ENCODE peak calls at places on chromosomes 4 and X, in nine cellular contexts. C, I, K, F, X, H, D, Y and W are unnamed samples.

GRCh38 chr4:10256203-10256602 is 139.6 kb upstream of the WDR1 start:
- DNase-seq in Y (no peak), H (peak; percentile 20), K (no peak), C (no peak), I (no peak), F (no peak), X (no peak), D (no peak), W (no peak)

GRCh38 chr4:2024683-2025082 is 15.9 kb upstream of the NELFA start:
- DNase-seq in D (no peak), K (no peak), F (no peak), I (no peak), C (no peak), Y (no peak), H (no peak), X (no peak), W (no peak)

GRCh38 chr4:23237771-23238170 is 545.0 kb downstream of the GBA3 start:
- DNase-seq in C (no peak), K (peak; percentile 0), Y (no peak), X (no peak), H (no peak), F (peak; percentile 23), D (no peak), I (peak; percentile 88), W (no peak)

GRCh38 chr4:7516773-7517144 is 82.0 kb upstream of the PSAPL1 start:
- DNase-seq in I (no peak), C (no peak), D (no peak), Y (no peak), X (no peak), K (no peak), H (no peak), F (peak; percentile 32), W (no peak)

GRCh38 chrX:133897593-133898163 is 87.7 kb downstream of the GPC3 start:
- DNase-seq in Y (no peak), I (no peak), F (no peak), C (no peak), K (no peak), D (no peak), H (no peak), X (no peak), W (no peak)

GRCh38 chr4:1200425-1201035 is 28.1 kb upstream of the SPON2 start:
- DNase-seq in X (no peak), K (peak; percentile 94), I (no peak), H (peak; percentile 84), F (peak; percentile 38), C (no peak), Y (peak; percentile 95), D (peak; percentile 34), W (peak; percentile 64)

GRCh38 chrX:152635941-152636340 is 1.8 kb upstream of the GABRQ start:
- DNase-seq in D (no peak), K (peak; percentile 65), Y (peak; percentile 50), C (no peak), F (peak; percentile 9), I (peak; percentile 16), H (peak; percentile 61), X (peak; percentile 24), W (no peak)

GRCh38 chrX:39762266-39762841 is 335.4 kb downstream of the BCOR start:
- DNase-seq in K (peak; percentile 91), X (no peak), H (no peak), C (no peak), I (no peak), D (no peak), F (no peak), Y (peak; percentile 84), W (no peak)

GRCh38 chr4:81472249-81473085 is 760 bp upstream of the RASGEF1B start:
- DNase-seq in Y (no peak), C (peak; percentile 35), D (no peak), F (peak; percentile 27), X (peak; percentile 14), I (peak; percentile 27), K (peak; percentile 32), H (peak; percentile 12), W (peak; percentile 59)

GRCh38 chr4:122152699-122153328 is 683 bp downstream of the BLTP1 start:
- DNase-seq in D (no peak), C (no peak), F (peak; percentile 13), I (no peak), H (peak; percentile 22), Y (peak; percentile 25), K (peak; percentile 33), X (peak; percentile 13), W (peak; percentile 73)

GRCh38 chrX:66162331-66162822 is 1.7 kb upstream of the HEPH start:
- DNase-seq in X (no peak), F (no peak), H (no peak), C (no peak), D (no peak), I (no peak), Y (no peak), K (no peak), W (no peak)

GRCh38 chr4:153137168-153137567 is 67.1 kb upstream of the TRIM2 start:
- DNase-seq in D (no peak), Y (peak; percentile 83), C (no peak), X (peak; percentile 44), I (no peak), H (peak; percentile 91), K (peak; percentile 90), F (no peak), W (no peak)

GRCh38 chr4:925171-925570 is 6.9 kb downstream of the GAK start:
- DNase-seq in C (no peak), K (no peak), X (no peak), Y (no peak), I (no peak), F (no peak), H (no peak), D (no peak), W (no peak)

GRCh38 chr4:68404153-68404552 is 43.1 kb upstream of the TMPRSS11E start:
- DNase-seq in C (no peak), F (no peak), X (no peak), H (no peak), D (no peak), K (no peak), I (no peak), Y (no peak), W (no peak)

GRCh38 chr4:23728393-23728792 is 161.5 kb downstream of the PPARGC1A start:
- DNase-seq in D (peak; percentile 98), C (no peak), X (peak; percentile 1), K (peak; percentile 92), H (peak; percentile 96), F (no peak), Y (peak; percentile 89), I (no peak), W (no peak)

GRCh38 chr4:133559987-133560386 is 410.9 kb downstream of the PCDH10 start:
- DNase-seq in F (no peak), D (no peak), I (no peak), Y (no peak), X (no peak), K (no peak), C (no peak), H (no peak), W (peak; percentile 40)

GRCh38 chr4:183738961-183739360 is 79.9 kb downstream of the TRAPPC11 start:
- DNase-seq in Y (no peak), C (no peak), I (no peak), H (no peak), F (no peak), D (no peak), K (no peak), X (no peak), W (no peak)

GRCh38 chr4:15914291-15914690 is 24.2 kb downstream of the FGFBP1 start:
- DNase-seq in D (no peak), Y (peak; percentile 54), I (no peak), K (peak; percentile 36), C (no peak), H (peak; percentile 11), X (no peak), F (no peak), W (no peak)

GRCh38 chr4:1382776-1383727 is 23.2 kb downstream of the NKX1-1 start:
- DNase-seq in C (no peak), I (no peak), X (no peak), D (no peak), F (no peak), H (no peak), Y (no peak), K (no peak), W (peak; percentile 13)

DNA sequence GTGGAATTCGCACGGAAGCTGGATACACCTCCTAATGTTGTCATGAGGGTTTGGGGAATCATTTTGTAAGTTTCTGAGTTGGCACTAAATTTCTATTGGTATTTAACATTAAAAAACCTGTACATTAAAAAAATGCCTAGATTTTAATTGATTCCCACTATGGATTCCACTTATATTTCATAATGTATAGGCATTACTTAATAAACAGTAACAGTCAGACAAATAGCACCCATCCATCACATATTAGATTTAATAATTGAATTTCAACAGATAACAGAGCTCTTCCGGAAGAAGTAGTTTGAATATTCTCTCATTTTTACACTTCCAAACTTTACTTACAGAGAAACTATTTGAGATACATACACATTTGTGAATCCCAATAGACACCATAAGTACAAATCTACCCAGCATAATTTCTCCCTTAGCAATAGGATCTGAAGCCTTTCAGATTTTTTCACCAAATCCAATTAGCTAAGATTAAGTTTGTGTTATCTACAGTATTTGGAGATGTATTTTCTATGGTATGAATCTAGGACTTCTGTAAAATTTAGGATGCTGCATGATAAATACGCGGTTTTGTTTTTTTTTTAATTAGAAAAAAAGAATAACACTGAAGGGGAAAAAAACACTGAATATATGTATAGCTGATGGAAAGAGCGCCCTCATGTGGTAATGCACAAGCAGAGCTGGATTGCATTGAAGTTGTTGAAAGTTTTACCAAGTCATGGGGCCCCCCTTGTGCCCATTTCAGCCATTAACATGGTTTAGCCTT is 12.2 kb upstream of the ODAM start:
- DNase-seq in I (no peak), F (no peak), Y (peak; percentile 48), X (peak; percentile 0), D (peak; percentile 5), C (peak; percentile 13), H (peak; percentile 31), K (peak; percentile 65), W (no peak)
- TF ChIP-seq CTCF in I (peak; percentile 54), F (peak; percentile 45), Y (peak; percentile 66), X (peak; percentile 45), D (peak; percentile 75), C (peak; percentile 67), H (peak; percentile 60), K (peak; percentile 74), W (peak; percentile 27)

DNA sequence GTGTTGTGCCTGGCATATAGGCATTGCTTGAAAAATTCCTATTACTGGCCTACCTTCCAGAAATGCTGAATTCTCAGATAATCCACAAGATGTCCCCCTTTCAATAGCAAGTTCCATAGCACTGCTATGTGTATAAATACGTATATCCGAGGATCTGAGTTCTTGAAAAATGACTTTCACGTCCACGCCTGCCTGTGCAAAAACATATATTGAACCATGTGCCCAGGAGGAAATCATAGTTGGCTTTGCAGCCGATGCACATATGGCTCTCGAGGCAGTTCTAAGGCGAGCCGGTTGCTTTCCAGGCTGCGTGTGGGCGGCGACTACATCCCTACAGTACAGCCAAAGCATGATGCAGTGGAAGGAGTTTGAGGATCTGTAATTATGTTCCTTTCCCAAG is 55.4 kb upstream of the ESX1 start:
- DNase-seq in Y (peak; percentile 47), C (no peak), I (no peak), X (no peak), K (peak; percentile 60), D (no peak), F (no peak), H (peak; percentile 41), W (no peak)
- H3K4me3 ChIP-seq in Y (peak overlapping the region; percentile 35), C (no peak overlapping the region), I (no peak overlapping the region), X (peak overlapping the region; percentile 35), K (no peak overlapping the region), D (peak overlapping the region; percentile 26), F (no peak overlapping the region), H (peak overlapping the region; percentile 45), W (no peak overlapping the region)

GRCh38 chrX:47854474-47854873 is 17.8 kb downstream of the ZNF81 start:
- DNase-seq in Y (peak; percentile 13), H (peak; percentile 10), F (peak; percentile 16), I (peak; percentile 2), C (no peak), X (no peak), D (no peak), K (peak; percentile 45), W (no peak)
- TF ChIP-seq CTCF in Y (peak; percentile 43), H (peak; percentile 38), F (peak; percentile 43), I (peak; percentile 10), C (peak; percentile 6), X (no peak), D (no peak), K (peak; percentile 45), W (no peak)

GRCh38 chrX:1093112-1093511 is 119.3 kb downstream of the CRLF2 start:
- DNase-seq in C (no peak), F (no peak), I (no peak), K (no peak), D (no peak), Y (no peak), H (no peak), X (no peak), W (no peak)
- H3K4me3 ChIP-seq in C (no peak overlapping the region), F (no peak overlapping the region), I (no peak overlapping the region), K (no peak overlapping the region), D (no peak overlapping the region), Y (no peak overlapping the region), H (no peak overlapping the region), X (no peak overlapping the region), W (no peak overlapping the region)